ENCODE peak calls at places on chromosome 7, in nine cellular contexts. B is stimulated activated CD8-positive, alpha-beta memory T cell treated with anti-CD3 and anti-CD28 coated beads, Interleukin-2, amount 100 ng/mL, for 48 hours; V is NCI-H1105 treated with DMSO at 0.1 percent for 48 hours; S is H9; T is GDM1; Q is posterior cingulate gyrus; N is PC-3; P is Caki2; H is neuronal stem cell. G is an unnamed sample.

GRCh38 chr7:99340659-99341058 is 15.0 kb downstream of the ARPC1A start:
- DNase-seq in B (no peak), V (no peak), S (no peak), T (no peak), Q (no peak), N (no peak), P (no peak), H (no peak), G (no peak)

GRCh38 chr7:5646846-5647245 is 134.6 kb downstream of the RNF216 start:
- DNase-seq in B (no peak), V (no peak), S (no peak), T (no peak), Q (peak; percentile 7), N (no peak), P (no peak), H (no peak), G (no peak)

GRCh38 chr7:42456267-42456666 is 219.3 kb upstream of the GLI3 start:
- DNase-seq in B (no peak), V (no peak), S (no peak), T (no peak), Q (no peak), N (no peak), P (no peak), H (no peak), G (no peak)

GRCh38 chr7:146865696-146866095 is 749.1 kb downstream of the CNTNAP2 start:
- DNase-seq in B (no peak), V (no peak), S (no peak), T (no peak), Q (no peak), N (no peak), P (no peak), H (no peak), G (no peak)

GRCh38 chr7:234712-235553 is 42.6 kb downstream of the FAM20C start:
- DNase-seq in B (no peak), V (no peak), S (no peak), T (no peak), Q (no peak), N (peak; percentile 45), P (no peak), H (no peak), G (no peak)

GRCh38 chr7:91424372-91424771 is 160.1 kb downstream of the FZD1 start:
- DNase-seq in B (no peak), V (no peak), S (peak; percentile 58), T (no peak), Q (no peak), N (no peak), P (no peak), H (no peak), G (no peak)

GRCh38 chr7:100882769-100883526 is 6.6 kb downstream of the UFSP1 start:
- DNase-seq in B (no peak), V (no peak), S (no peak), T (no peak), Q (peak; percentile 92), N (no peak), P (no peak), H (no peak), G (no peak)

GRCh38 chr7:28956608-28957063 is 1.5 kb downstream of the TRIL start:
- DNase-seq in B (peak; percentile 16), V (peak; percentile 26), S (peak; percentile 91), T (no peak), Q (peak; percentile 90), N (peak; percentile 76), P (no peak), H (peak; percentile 75), G (peak; percentile 73)

GRCh38 chr7:71145906-71146901 is 14.3 kb downstream of the GALNT17 start:
- DNase-seq in B (no peak), V (no peak), S (no peak), T (no peak), Q (no peak), N (no peak), P (no peak), H (no peak), G (no peak)

GRCh38 chr7:21869785-21870402 is 75.8 kb downstream of the CDCA7L start:
- DNase-seq in B (no peak), V (no peak), S (peak; percentile 34), T (no peak), Q (no peak), N (peak; percentile 28), P (peak; percentile 49), H (no peak), G (no peak)

GRCh38 chr7:122256036-122256805 is 48.3 kb downstream of the FEZF1 start:
- DNase-seq in B (no peak), V (no peak), S (no peak), T (no peak), Q (no peak), N (no peak), P (no peak), H (no peak), G (no peak)

GRCh38 chr7:123681561-123681960 is 25.9 kb downstream of the LMOD2 start:
- DNase-seq in B (no peak), V (no peak), S (no peak), T (no peak), Q (no peak), N (no peak), P (no peak), H (no peak), G (no peak)

GRCh38 chr7:130384371-130384801 is 4.1 kb downstream of the CPA1 start:
- DNase-seq in B (no peak), V (no peak), S (no peak), T (no peak), Q (no peak), N (no peak), P (no peak), H (no peak), G (no peak)

GRCh38 chr7:1101580-1102431 is 13.9 kb downstream of the GPER1 start:
- DNase-seq in B (no peak), V (no peak), S (no peak), T (no peak), Q (no peak), N (no peak), P (peak; percentile 90), H (no peak), G (no peak)

GRCh38 chr7:27219821-27220220 is 19.9 kb upstream of the HOXA13 start:
- DNase-seq in B (no peak), V (no peak), S (no peak), T (no peak), Q (no peak), N (no peak), P (no peak), H (no peak), G (no peak)

GRCh38 chr7:39595102-39595620 is 28.2 kb upstream of the RALA start:
- DNase-seq in B (no peak), V (peak; percentile 66), S (no peak), T (no peak), Q (no peak), N (peak; percentile 24), P (no peak), H (no peak), G (no peak)

GRCh38 chr7:93559624-93560491 is 14.7 kb downstream of the CALCR start:
- DNase-seq in B (no peak), V (no peak), S (no peak), T (no peak), Q (no peak), N (no peak), P (no peak), H (no peak), G (no peak)

GRCh38 chr7:140506788-140507464 is 27.6 kb upstream of the MKRN1 start:
- DNase-seq in B (no peak), V (peak; percentile 97), S (peak; percentile 70), T (peak; percentile 34), Q (no peak), N (no peak), P (no peak), H (no peak), G (no peak)

GRCh38 chr7:47092331-47092730 is 489.6 kb downstream of the TNS3 start:
- DNase-seq in B (no peak), V (no peak), S (no peak), T (no peak), Q (no peak), N (no peak), P (no peak), H (no peak), G (no peak)

GRCh38 chr7:6680146-6680545 is 26.6 kb downstream of the ZNF12 start:
- DNase-seq in B (no peak), V (no peak), S (no peak), T (no peak), Q (no peak), N (no peak), P (no peak), H (no peak), G (no peak)

GRCh38 chr7:4931932-4932331 is 27.1 kb downstream of the MMD2 start:
- DNase-seq in B (no peak), V (peak; percentile 26), S (peak; percentile 73), T (no peak), Q (peak; percentile 96), N (peak; percentile 12), P (peak; percentile 51), H (no peak), G (peak; percentile 52)

GRCh38 chr7:44541-44896 is 147.9 kb upstream of the FAM20C start:
- DNase-seq in B (no peak), V (no peak), S (no peak), T (no peak), Q (peak; percentile 55), N (no peak), P (no peak), H (no peak), G (no peak)

GRCh38 chr7:130939285-130940095 is 205.5 kb upstream of the KLF14 start:
- DNase-seq in B (no peak), V (no peak), S (no peak), T (no peak), Q (no peak), N (peak; percentile 24), P (no peak), H (no peak), G (no peak)

GRCh38 chr7:54664235-54665228 is 94.5 kb downstream of the SEC61G start:
- DNase-seq in B (peak; percentile 12), V (peak; percentile 50), S (peak; percentile 86), T (no peak), Q (peak; percentile 96), N (peak; percentile 69), P (peak; percentile 77), H (peak; percentile 64), G (peak; percentile 63)

GRCh38 chr7:46603780-46604725 is 683.0 kb upstream of the IGFBP3 start:
- DNase-seq in B (no peak), V (no peak), S (no peak), T (no peak), Q (peak; percentile 80), N (no peak), P (no peak), H (no peak), G (peak; percentile 21)

GRCh38 chr7:27148776-27149641 is 1.4 kb upstream of the HOXA6 start:
- DNase-seq in B (no peak), V (peak; percentile 41), S (no peak), T (no peak), Q (peak; percentile 62), N (peak; percentile 69), P (no peak), H (no peak), G (no peak)

GRCh38 chr7:8783229-8783628 is 349.8 kb downstream of the NXPH1 start:
- DNase-seq in B (no peak), V (no peak), S (no peak), T (no peak), Q (no peak), N (no peak), P (no peak), H (no peak), G (no peak)

GRCh38 chr7:36506820-36507219 is 117.2 kb downstream of the ANLN start:
- DNase-seq in B (no peak), V (no peak), S (no peak), T (no peak), Q (no peak), N (peak; percentile 65), P (no peak), H (no peak), G (no peak)

GRCh38 chr7:7976677-7977076 is 8.1 kb downstream of the GLCCI1 start:
- DNase-seq in B (no peak), V (no peak), S (no peak), T (no peak), Q (no peak), N (no peak), P (no peak), H (no peak), G (no peak)

GRCh38 chr7:67348171-67348570 is 351.5 kb downstream of the TYW1 start:
- DNase-seq in B (no peak), V (no peak), S (no peak), T (no peak), Q (no peak), N (no peak), P (no peak), H (no peak), G (no peak)

GRCh38 chr7:42198974-42199668 is 37.9 kb downstream of the GLI3 start:
- DNase-seq in B (no peak), V (no peak), S (no peak), T (no peak), Q (no peak), N (no peak), P (no peak), H (no peak), G (no peak)

G was measured in frontal cortex.